ENCODE peak calls at places on chromosome 16, in four cellular contexts. H, D, V and J are unnamed samples.

GRCh38 chr16:12356622-12357365 is 380.3 kb downstream of the SNX29 start:
- DNase-seq in H (no peak), D (peak; percentile 3), V (no peak), J (peak; percentile 53)

GRCh38 chr16:1920727-1921155 is 2.5 kb upstream of the HS3ST6 start:
- DNase-seq in D (peak; percentile 41), V (no peak), H (peak; percentile 68), J (peak; percentile 41)

GRCh38 chr16:47574091-47575054 is 113.2 kb downstream of the PHKB start:
- DNase-seq in D (no peak), H (no peak), V (no peak), J (peak; percentile 10)

GRCh38 chr16:81715358-81716196 is 63.5 kb upstream of the PLCG2 start:
- DNase-seq in H (no peak), D (no peak), V (no peak), J (peak; percentile 86)

GRCh38 chr16:19137621-19138128 is 23.9 kb downstream of the ITPRIPL2 start:
- DNase-seq in V (no peak), D (no peak), H (no peak), J (no peak)

GRCh38 chr16:82671743-82672142 is 45.0 kb downstream of the CDH13 start:
- DNase-seq in V (peak; percentile 78), H (no peak), D (peak; percentile 34), J (no peak)

GRCh38 chr16:57100445-57100844 is 8.1 kb downstream of the CPNE2 start:
- DNase-seq in D (no peak), V (no peak), H (no peak), J (no peak)

GRCh38 chr16:19883296-19883951 is 1.2 kb downstream of the GPRC5B start:
- DNase-seq in H (peak; percentile 88), V (peak; percentile 38), D (peak; percentile 7), J (no peak)

GRCh38 chr16:27463741-27464662 is 62.0 kb downstream of the IL21R start:
- DNase-seq in V (no peak), H (no peak), D (no peak), J (no peak)